ENCODE peak calls at places on chromosomes 3 and 15, in four cellular contexts. U is right atrium auricular region, Q is fibroblast of lung, L is lower lobe of right lung. Z is an unnamed sample.

GRCh38 chr3:110743202-110743601 is 328.4 kb upstream of the NECTIN3 start:
- DNase-seq in U (no peak), Q (no peak), L (no peak), Z (no peak)

GRCh38 chr15:70212288-70212962 is 114.7 kb upstream of the TLE3 start:
- DNase-seq in U (no peak), Q (no peak), L (no peak), Z (no peak)

GRCh38 chr3:127408684-127409420 is 121.0 kb upstream of the PRR20G start:
- DNase-seq in U (peak), Q (no peak), L (no peak), Z (no peak)

GRCh38 chr15:85479071-85479647 is 98.8 kb downstream of the AKAP13 start:
- DNase-seq in U (no peak), Q (peak), L (no peak), Z (no peak)

GRCh38 chr15:80275946-80276345 is 23.9 kb upstream of the CTXND1 start:
- DNase-seq in U (no peak), Q (peak), L (no peak), Z (no peak)

GRCh38 chr3:10975695-10976234 is 16.8 kb upstream of the SLC6A1 start:
- DNase-seq in U (no peak), Q (no peak), L (no peak), Z (no peak)

GRCh38 chr3:109943181-109943580 is 605.8 kb upstream of the DPPA4 start:
- DNase-seq in U (no peak), Q (peak), L (no peak), Z (no peak)

GRCh38 chr3:175041369-175041768 is 182.2 kb downstream of the NAALADL2 start:
- DNase-seq in U (no peak), Q (peak), L (no peak), Z (no peak)

GRCh38 chr3:143209715-143210059 is 90.1 kb downstream of the CHST2 start:
- DNase-seq in U (no peak), Q (no peak), L (no peak), Z (no peak)

GRCh38 chr3:53668872-53669271 is 174.5 kb downstream of the CACNA1D start:
- DNase-seq in U (no peak), Q (no peak), L (no peak), Z (no peak)

GRCh38 chr3:17852217-17852616 is 109.8 kb upstream of the TBC1D5 start:
- DNase-seq in U (no peak), Q (no peak), L (no peak), Z (no peak)

GRCh38 chr15:69066646-69066995 is 52.1 kb downstream of the NOX5 start:
- DNase-seq in U (no peak), Q (no peak), L (no peak), Z (no peak)

GRCh38 chr3:196603683-196604082 is 35.2 kb downstream of the FBXO45 start:
- DNase-seq in U (no peak), Q (no peak), L (no peak), Z (no peak)

GRCh38 chr15:78406016-78406590 is 31.9 kb upstream of the IREB2 start:
- DNase-seq in U (no peak), Q (no peak), L (no peak), Z (no peak)

GRCh38 chr15:29099131-29099880 is 170.3 kb downstream of the NSMCE3 start:
- DNase-seq in U (no peak), Q (no peak), L (no peak), Z (no peak)

GRCh38 chr3:139534444-139534812 is 5.1 kb downstream of the RBP1 start:
- DNase-seq in U (no peak), Q (peak), L (no peak), Z (peak)

GRCh38 chr3:43222594-43222993 is 63.7 kb upstream of the SNRK start:
- DNase-seq in U (no peak), Q (no peak), L (no peak), Z (no peak)

GRCh38 chr3:71153753-71154152 is 429.8 kb downstream of the FOXP1 start:
- DNase-seq in U (no peak), Q (no peak), L (no peak), Z (no peak)

GRCh38 chr3:188649521-188649920 is 495.6 kb downstream of the LPP start:
- DNase-seq in U (no peak), Q (no peak), L (no peak), Z (no peak)

GRCh38 chr3:147383617-147384016 is 22.7 kb downstream of the ZIC4 start:
- DNase-seq in U (no peak), Q (no peak), L (no peak), Z (no peak)

GRCh38 chr3:8387591-8387990 is 114.0 kb upstream of the LMCD1 start:
- DNase-seq in U (no peak), Q (no peak), L (no peak), Z (no peak)

GRCh38 chr15:52076889-52077781 is 35.4 kb downstream of the BCL2L10 start:
- DNase-seq in U (no peak), Q (peak), L (no peak), Z (no peak)

GRCh38 chr15:98217356-98217755 is 256.9 kb downstream of the ARRDC4 start:
- DNase-seq in U (no peak), Q (no peak), L (no peak), Z (no peak)

GRCh38 chr3:194259982-194260856 is 90.9 kb downstream of the CPN2 start:
- DNase-seq in U (peak), Q (peak), L (no peak), Z (no peak)

GRCh38 chr3:108062051-108062450 is 28.8 kb downstream of the CD47 start:
- DNase-seq in U (no peak), Q (no peak), L (no peak), Z (no peak)

GRCh38 chr15:67925182-67925581 is 85.3 kb upstream of the RNU6-1 start:
- DNase-seq in U (peak), Q (no peak), L (no peak), Z (no peak)
- H3K27ac ChIP-seq in U (peak), Q (no peak), L (no peak), Z (no peak)

GRCh38 chr15:67103869-67104268 is 38.5 kb downstream of the SMAD3 start:
- DNase-seq in U (no peak), Q (no peak), L (no peak), Z (no peak)
- TF ChIP-seq CTCF in U (no peak), Q (no peak), L (no peak), Z (no peak)

GRCh38 chr15:76996526-76997401 is 1.8 kb downstream of the PSTPIP1 start:
- DNase-seq in U (no peak), Q (peak), L (no peak), Z (no peak)
- H3K4me3 ChIP-seq in U (peak), Q (no peak), L (peak), Z (no peak)

GRCh38 chr15:67114846-67115521 is 49.6 kb downstream of the SMAD3 start:
- DNase-seq in U (no peak), Q (no peak), L (no peak), Z (no peak)
- H3K27ac ChIP-seq in U (peak), Q (peak), L (peak), Z (peak)

DNA sequence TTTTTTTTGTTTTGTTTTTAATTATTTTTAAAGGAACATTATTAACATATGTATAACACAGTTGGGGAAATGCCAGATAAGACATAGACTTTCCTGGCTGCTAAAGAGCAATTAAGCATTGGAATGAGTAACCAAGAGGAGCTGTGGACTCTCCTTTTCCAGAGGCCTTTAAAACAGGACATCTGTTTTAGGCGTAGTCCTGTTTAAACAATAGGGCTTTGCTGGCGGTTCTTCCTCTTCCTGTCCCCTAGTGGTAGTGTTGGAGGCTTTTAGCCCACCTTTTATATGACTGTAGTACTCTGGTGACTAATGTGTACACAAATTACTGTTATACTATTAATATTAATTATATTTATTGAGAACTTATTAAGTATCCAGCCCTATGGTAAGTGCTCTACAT is 81.9 kb downstream of the PPARG start:
- DNase-seq in U (no peak), Q (peak), L (no peak), Z (no peak)
- TF ChIP-seq CTCF in U (peak), Q (peak), L (no peak), Z (no peak)

GRCh38 chr3:48404440-48405342 is 25.2 kb downstream of the PLXNB1 start:
- DNase-seq in U (peak), Q (no peak), L (peak), Z (no peak)

GRCh38 chr3:48403533-48404439 is 26.1 kb downstream of the PLXNB1 start:
- DNase-seq in U (peak), Q (no peak), L (peak), Z (no peak)

GRCh38 chr3:48405971-48406370 is 23.9 kb downstream of the PLXNB1 start:
- DNase-seq in U (no peak), Q (no peak), L (no peak), Z (no peak)

GRCh38 chr3:48406443-48407431 is 23.1 kb downstream of the PLXNB1 start:
- DNase-seq in U (no peak), Q (no peak), L (peak), Z (no peak)

GRCh38 chr3:48405343-48405881 is 24.5 kb downstream of the PLXNB1 start:
- DNase-seq in U (peak), Q (no peak), L (peak), Z (no peak)
- H3K4me3 ChIP-seq in U (no peak), Q (no peak), L (no peak), Z (no peak)

GRCh38 chr15:41877631-41878354 is 16.1 kb downstream of the SPTBN5 start:
- DNase-seq in U (no peak), Q (no peak), L (no peak), Z (no peak)
- H3K27ac ChIP-seq in U (no peak), Q (no peak), L (no peak), Z (no peak)

GRCh38 chr3:24725514-24726255 is 231.0 kb upstream of the THRB start:
- DNase-seq in U (no peak), Q (no peak), L (no peak), Z (no peak)

GRCh38 chr3:24730173-24730572 is 235.5 kb upstream of the THRB start:
- DNase-seq in U (no peak), Q (no peak), L (no peak), Z (no peak)

GRCh38 chr3:24722106-24722505 is 227.5 kb upstream of the THRB start:
- DNase-seq in U (no peak), Q (no peak), L (no peak), Z (no peak)

DNA sequence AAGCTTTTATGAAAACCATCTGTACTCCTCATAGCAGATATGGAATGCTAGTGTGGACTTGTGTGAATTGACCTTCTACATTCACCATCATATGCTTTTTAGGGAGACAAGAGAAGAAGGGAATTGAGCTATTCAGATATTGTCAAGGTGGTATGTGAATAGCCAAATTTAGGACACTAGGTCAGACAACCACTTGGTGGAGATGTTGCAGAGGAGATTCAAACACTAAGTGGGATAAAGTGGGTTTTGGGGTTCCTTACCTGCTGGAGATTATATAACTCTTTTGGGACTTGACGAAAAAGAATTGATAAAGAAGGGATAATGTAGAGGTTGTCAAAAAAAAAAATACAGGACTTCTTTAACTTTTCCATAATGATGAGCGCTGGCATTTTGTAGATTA is 231.8 kb upstream of the THRB start:
- DNase-seq in U (no peak), Q (no peak), L (no peak), Z (no peak)
- TF ChIP-seq CTCF in U (no peak), Q (no peak), L (no peak), Z (no peak)

GRCh38 chr15:90512981-90513380 is 16.7 kb upstream of the CRTC3 start:
- DNase-seq in U (no peak), Q (no peak), L (no peak), Z (no peak)

GRCh38 chr15:90512281-90512680 is 17.4 kb upstream of the CRTC3 start:
- DNase-seq in U (no peak), Q (no peak), L (no peak), Z (no peak)

DNA sequence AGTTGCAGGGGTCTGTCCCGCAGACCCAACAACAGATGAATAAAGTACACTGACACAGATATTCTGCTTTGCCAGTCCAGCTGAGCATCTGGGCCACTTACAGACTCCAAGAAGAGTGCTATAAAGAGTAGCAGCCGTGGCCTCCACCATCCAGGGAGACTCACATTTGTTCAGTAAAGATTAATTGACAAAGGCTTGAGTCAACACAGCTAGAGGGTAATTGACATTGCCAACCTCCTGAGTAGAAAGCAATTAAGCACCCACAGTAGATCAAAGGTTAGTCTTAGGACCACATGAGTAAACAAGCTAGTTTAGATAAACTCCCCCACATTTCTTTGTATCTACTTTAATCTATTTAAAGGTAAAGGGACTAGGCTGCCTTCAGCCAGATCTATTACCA is 16.3 kb upstream of the CRTC3 start:
- DNase-seq in U (no peak), Q (no peak), L (no peak), Z (no peak)
- H3K4me3 ChIP-seq in U (no peak), Q (no peak), L (no peak), Z (no peak)